ENCODE peak calls at places on chromosomes 11 and 22, in seven cellular contexts. J is AG10803, D is body of pancreas, H is transverse colon, A is epithelial cell of proximal tubule, C is mucosa of descending colon, F is cardiac fibroblast. X is an unnamed sample.

GRCh38 chr11:65868907-65869306 is 3.7 kb downstream of the EFEMP2 start:
- DNase-seq in C (no peak), J (no peak), H (no peak), A (no peak), F (no peak), D (no peak), X (no peak)

GRCh38 chr11:6554828-6555706 is 48.3 kb downstream of the RRP8 start:
- DNase-seq in A (no peak), C (no peak), D (no peak), F (no peak), H (no peak), J (no peak), X (no peak)

GRCh38 chr11:110200241-110200640 is 96.2 kb downstream of the RDX start:
- DNase-seq in F (peak), C (no peak), J (no peak), H (no peak), A (peak), D (no peak), X (no peak)

GRCh38 chr11:113531575-113532451 is 56.6 kb upstream of the DRD2 start:
- DNase-seq in F (peak), H (no peak), A (no peak), C (no peak), D (no peak), J (peak), X (no peak)

GRCh38 chr11:132888226-132888625 is 644.1 kb downstream of the OPCML start:
- DNase-seq in H (no peak), C (no peak), F (peak), J (peak), A (no peak), D (no peak), X (no peak)

GRCh38 chr22:49575703-49576081 is 252.0 kb downstream of the BRD1 start:
- DNase-seq in H (no peak), C (no peak), F (no peak), J (no peak), D (no peak), A (no peak), X (no peak)

GRCh38 chr11:116107229-116107628 is 603.0 kb upstream of the CADM1 start:
- DNase-seq in C (no peak), A (no peak), H (no peak), F (no peak), J (no peak), D (no peak), X (no peak)

GRCh38 chr22:46509416-46510089 is 27.9 kb downstream of the CELSR1 start:
- DNase-seq in D (no peak), A (no peak), F (no peak), J (no peak), H (no peak), C (no peak), X (no peak)

GRCh38 chr11:117827521-117828511 is 3.3 kb upstream of the FXYD2 start:
- DNase-seq in H (peak), D (peak), A (no peak), J (no peak), C (peak), F (no peak), X (no peak)

GRCh38 chr11:102252339-102252891 is 64.9 kb upstream of the BIRC3 start:
- DNase-seq in F (peak), C (no peak), A (no peak), H (no peak), D (no peak), J (peak), X (no peak)

GRCh38 chr11:134439181-134439580 is 27.1 kb upstream of the B3GAT1 start:
- DNase-seq in F (no peak), J (no peak), D (no peak), A (no peak), H (peak), C (no peak), X (no peak)

GRCh38 chr11:28697920-28698827 is 590.0 kb downstream of the METTL15 start:
- DNase-seq in A (no peak), D (peak), C (peak), J (peak), F (peak), H (peak), X (peak)

GRCh38 chr22:44363214-44363979 is 50.6 kb upstream of the SHISAL1 start:
- DNase-seq in A (no peak), F (peak), D (peak), H (peak), C (peak), J (peak), X (no peak)

GRCh38 chr11:132058211-132058772 is 687.9 kb downstream of the NTM start:
- DNase-seq in F (peak), J (peak), C (no peak), H (peak), D (no peak), A (no peak), X (no peak)

GRCh38 chr22:50209893-50210292 is 9.1 kb downstream of the SELENOO start:
- DNase-seq in J (peak), D (peak), C (peak), H (peak), A (no peak), F (peak), X (peak)

GRCh38 chr11:72511393-72512047 is 77.2 kb upstream of the CLPB start:
- DNase-seq in D (no peak), J (no peak), F (peak), C (no peak), A (peak), H (no peak), X (no peak)

GRCh38 chr11:118916842-118917388 is 8.8 kb downstream of the BCL9L start:
- DNase-seq in F (peak), J (peak), A (no peak), D (peak), H (peak), C (peak), X (no peak)

GRCh38 chr11:118633319-118633690 is 25.9 kb downstream of the PHLDB1 start:
- DNase-seq in F (no peak), D (no peak), H (no peak), A (no peak), J (no peak), C (no peak), X (no peak)

GRCh38 chr11:126751242-126751641 is 249.3 kb downstream of the KIRREL3 start:
- DNase-seq in A (no peak), F (no peak), H (no peak), C (no peak), D (no peak), J (peak), X (no peak)

GRCh38 chr11:68927280-68928107 is 23.8 kb downstream of the IGHMBP2 start:
- DNase-seq in J (no peak), A (no peak), H (peak), F (no peak), C (no peak), D (no peak), X (peak)

GRCh38 chr11:119607726-119608125 is 121.3 kb downstream of the NECTIN1 start:
- DNase-seq in C (no peak), A (no peak), H (no peak), J (no peak), F (no peak), D (no peak), X (no peak)

GRCh38 chr22:31867386-31868153 is 76.8 kb upstream of the YWHAH start:
- DNase-seq in J (no peak), F (no peak), A (no peak), D (no peak), C (no peak), H (no peak), X (no peak)

GRCh38 chr22:31871475-31871874 is 72.9 kb upstream of the YWHAH start:
- DNase-seq in F (no peak), A (no peak), C (no peak), J (no peak), H (no peak), D (no peak), X (no peak)

GRCh38 chr22:31872209-31872608 is 72.1 kb upstream of the YWHAH start:
- DNase-seq in C (no peak), D (no peak), F (no peak), A (no peak), H (no peak), J (no peak), X (peak)

GRCh38 chr22:31874821-31875220 is 69.5 kb upstream of the YWHAH start:
- DNase-seq in D (no peak), H (no peak), F (no peak), A (no peak), C (no peak), J (no peak), X (no peak)

DNA sequence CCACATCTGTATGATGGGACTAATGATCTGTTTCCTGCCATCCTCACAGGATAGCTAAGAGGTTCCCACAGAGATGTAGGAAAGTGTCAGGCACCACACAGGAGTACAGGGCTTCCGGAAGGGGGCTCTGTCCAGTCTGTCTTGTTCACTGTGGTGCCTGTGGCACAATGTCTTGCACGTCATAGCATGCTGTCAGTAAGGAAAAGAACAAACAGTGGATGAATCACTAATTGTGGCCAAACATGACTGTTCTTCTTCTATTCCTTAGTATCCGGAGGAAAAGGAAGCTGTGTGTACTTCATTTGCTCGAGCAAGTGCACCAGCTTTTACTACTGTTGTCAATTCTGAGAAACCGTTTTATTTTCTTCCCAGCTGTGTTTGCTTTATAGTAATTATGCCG is 73.4 kb upstream of the YWHAH start:
- DNase-seq in C (no peak), H (peak), D (no peak), A (no peak), F (peak), J (peak), X (no peak)
- TF ChIP-seq CTCF in C (no peak), H (no peak), D (no peak), A (no peak), F (peak), J (peak), X (no peak)

DNA sequence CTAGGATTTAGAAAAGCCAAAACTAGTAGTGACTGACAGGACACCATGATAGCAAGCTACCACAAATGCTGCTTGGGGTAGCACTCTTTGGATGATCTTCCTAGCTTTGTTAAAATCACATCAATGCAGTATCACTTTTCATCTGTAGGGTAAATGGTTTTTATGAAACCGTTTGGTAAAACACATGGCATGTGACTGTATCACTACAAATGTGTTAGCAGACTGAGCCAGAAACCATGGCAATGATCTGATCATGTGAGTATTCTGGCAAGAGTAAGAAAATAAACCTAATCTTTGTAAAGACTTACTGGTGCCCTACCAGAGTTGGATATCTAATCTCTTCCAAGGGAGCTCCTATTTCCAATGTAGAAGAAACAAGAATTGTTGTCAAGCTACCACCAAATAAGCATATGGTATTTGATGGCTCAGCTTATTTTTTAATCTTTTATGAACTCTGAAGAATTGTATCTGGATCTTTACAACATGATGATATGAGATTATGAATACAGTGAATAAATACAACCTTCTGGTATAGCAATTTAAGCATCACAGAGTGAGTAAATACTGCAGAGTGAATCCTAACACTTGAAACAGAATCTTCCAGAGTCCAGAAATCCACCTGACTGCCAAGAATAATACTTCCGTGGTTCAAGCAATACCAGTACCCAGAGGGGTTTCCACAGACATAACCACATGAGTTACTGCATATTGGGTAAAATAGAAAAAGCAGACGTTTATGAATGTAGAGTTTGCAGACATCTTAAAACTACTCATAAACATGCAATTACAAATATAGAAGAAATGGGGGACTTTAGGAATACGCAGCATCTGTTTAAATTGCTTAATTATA is 238.9 kb downstream of the TTC28 start:
- DNase-seq in J (peak), A (no peak), D (peak), F (peak), C (no peak), H (no peak), X (no peak)
- H3K4me3 ChIP-seq in J (peak), A (peak), D (no peak), F (no peak), C (no peak), H (no peak), X (no peak)

DNA sequence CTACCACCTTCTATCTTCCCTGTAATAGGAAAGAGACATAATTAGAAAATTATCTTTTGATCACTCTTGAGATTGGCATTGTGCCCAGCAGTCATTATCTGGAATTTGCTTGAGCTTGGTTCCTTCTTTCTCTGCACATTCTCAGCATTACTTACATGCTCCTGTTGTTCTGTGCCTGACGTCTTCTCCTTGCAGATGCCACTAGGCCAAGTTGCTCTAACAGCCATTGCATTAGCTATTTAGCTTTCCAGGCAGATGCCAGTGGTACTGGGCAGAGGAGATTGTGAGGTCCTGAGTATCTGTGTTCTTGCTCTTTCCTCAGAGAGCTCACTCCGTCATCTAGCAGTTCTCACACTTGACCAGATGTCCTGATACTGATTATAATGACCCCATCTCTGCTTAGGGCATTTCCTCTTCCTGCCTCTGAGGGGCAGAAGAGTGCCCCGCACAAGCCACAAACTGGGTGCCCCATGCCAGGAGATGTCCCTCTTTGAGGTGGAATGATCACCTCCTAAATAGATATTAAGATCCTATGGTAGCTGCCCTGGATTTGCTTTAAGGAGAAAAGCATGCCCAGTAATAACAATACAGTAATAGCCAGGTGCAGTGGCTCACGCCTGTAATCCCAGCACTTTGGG is 30.7 kb downstream of the ARHGAP1 start:
- DNase-seq in F (no peak), J (no peak), A (no peak), C (no peak), D (no peak), H (no peak), X (no peak)
- TF ChIP-seq CTCF in F (peak), J (peak), A (peak), C (no peak), D (peak), H (peak), X (peak)

GRCh38 chr11:88507771-88508557 is 170.4 kb upstream of the CTSC start:
- DNase-seq in C (no peak), D (no peak), J (no peak), F (no peak), H (no peak), A (peak), X (no peak)

GRCh38 chr11:88508558-88508807 is 170.9 kb upstream of the CTSC start:
- DNase-seq in C (peak), H (no peak), F (no peak), J (no peak), A (no peak), D (no peak), X (no peak)

DNA sequence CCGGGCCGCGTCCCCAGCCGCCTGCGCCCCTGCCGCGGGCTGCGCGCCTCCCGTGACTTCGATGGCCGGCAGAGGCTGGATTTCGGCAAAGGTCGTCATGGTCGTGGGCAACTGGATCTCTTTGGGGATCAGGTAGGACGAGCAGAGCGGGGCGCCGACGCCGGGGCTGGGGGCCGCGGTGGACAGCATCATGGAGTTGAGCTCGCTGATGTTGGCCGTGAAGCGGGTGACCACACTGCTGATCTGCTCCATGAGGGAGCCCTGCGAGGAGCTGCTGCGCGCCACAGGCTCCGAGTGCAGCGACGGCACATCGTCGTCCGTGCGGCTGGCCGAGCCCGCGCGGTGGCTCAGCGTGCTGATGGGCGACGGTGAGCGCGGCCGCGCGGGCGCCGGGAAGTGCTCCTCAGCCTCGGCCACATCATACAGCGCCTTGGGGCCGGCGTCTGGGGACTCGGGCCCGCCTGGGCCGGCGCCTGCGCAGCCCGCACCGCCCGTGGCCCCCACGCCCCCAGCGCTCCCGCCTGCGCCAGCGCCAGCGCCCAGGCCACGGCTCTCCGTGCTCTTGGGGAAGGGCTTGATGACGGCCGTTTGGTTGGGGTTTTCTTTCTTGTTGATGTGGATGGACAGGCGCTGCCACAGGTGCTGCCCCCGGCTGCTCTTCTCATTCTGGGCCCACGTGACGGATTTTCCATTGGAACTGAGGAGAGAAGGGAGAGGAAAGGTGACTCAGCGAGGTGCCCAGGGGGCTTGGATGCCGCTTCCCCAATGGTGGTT is 171.5 kb upstream of the CTSC start:
- DNase-seq in C (peak), J (peak), F (peak), A (no peak), D (peak), H (peak), X (no peak)
- H3K4me3 ChIP-seq in C (no peak), J (peak), F (peak), A (peak), D (peak), H (peak), X (no peak)

GRCh38 chr11:44033411-44033850 is 14.3 kb upstream of the ACCSL start:
- DNase-seq in A (no peak), J (no peak), D (no peak), H (no peak), C (no peak), F (no peak), X (no peak)

GRCh38 chr11:44036811-44037657 is 10.7 kb upstream of the ACCSL start:
- DNase-seq in H (peak), A (peak), J (peak), D (peak), C (peak), F (peak), X (peak)

GRCh38 chr11:44033856-44034255 is 13.9 kb upstream of the ACCSL start:
- DNase-seq in H (no peak), J (no peak), D (no peak), F (no peak), C (no peak), A (no peak), X (no peak)

GRCh38 chr11:44034639-44035038 is 13.1 kb upstream of the ACCSL start:
- DNase-seq in J (no peak), A (no peak), C (no peak), D (no peak), H (no peak), F (no peak), X (no peak)

DNA sequence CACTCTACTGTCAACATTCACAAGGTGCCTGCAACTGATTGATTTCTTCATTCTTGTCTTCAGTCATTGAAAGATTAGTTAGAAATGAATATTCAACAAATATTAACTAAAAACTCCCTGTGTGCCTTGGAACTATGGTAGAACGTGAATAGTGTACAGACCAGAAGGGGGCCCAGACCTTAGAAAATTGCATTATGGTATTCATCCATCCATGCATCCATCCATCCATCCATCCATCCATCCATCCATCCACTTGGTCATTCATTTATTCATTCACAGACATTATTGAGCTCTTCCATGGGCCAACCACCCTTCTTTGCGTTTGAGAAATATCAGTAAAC is 10.2 kb upstream of the ACCSL start:
- DNase-seq in J (no peak), D (no peak), F (no peak), C (no peak), H (no peak), A (no peak), X (no peak)
- TF ChIP-seq CTCF in J (no peak), D (no peak), F (no peak), C (no peak), H (no peak), A (no peak), X (no peak)

X was measured in GM12865.